ENCODE peak calls at places on chromosome 21, in ten cellular contexts. T, A, W, C, H, Y, Q, S, P and O are unnamed samples.

GRCh38 chr21:41411449-41412089 is 14.5 kb upstream of the MX1 start:
- DNase-seq in P (peak), T (no peak), H (no peak), Y (no peak), C (no peak), W (no peak), S (no peak), A (no peak), Q (no peak), O (no peak)

GRCh38 chr21:28215214-28215954 is 777.3 kb downstream of the LTN1 start:
- DNase-seq in A (no peak), C (no peak), H (no peak), P (no peak), S (no peak), Q (no peak), T (no peak), Y (no peak), W (no peak), O (no peak)

GRCh38 chr21:18602711-18603110 is 199.1 kb upstream of the TMPRSS15 start:
- DNase-seq in H (no peak), S (no peak), A (no peak), P (no peak), Y (no peak), Q (no peak), W (no peak), T (no peak), C (no peak), O (no peak)

GRCh38 chr21:14677023-14677422 is 130.9 kb upstream of the SAMSN1 start:
- DNase-seq in S (no peak), Y (no peak), A (no peak), T (no peak), C (no peak), P (no peak), W (no peak), H (no peak), Q (no peak), O (no peak)

GRCh38 chr21:21163904-21164303 is 165.7 kb downstream of the NCAM2 start:
- DNase-seq in A (peak), P (no peak), T (peak), Y (no peak), W (peak), S (peak), C (peak), H (peak), Q (peak), O (peak)

GRCh38 chr21:25385912-25386474 is 221.3 kb downstream of the MRPL39 start:
- DNase-seq in T (peak), A (no peak), W (no peak), Y (no peak), Q (no peak), P (no peak), C (peak), H (peak), S (peak), O (peak)

GRCh38 chr21:37380349-37381323 is 14.1 kb downstream of the DYRK1A start:
- DNase-seq in W (no peak), C (no peak), S (no peak), H (no peak), P (no peak), Y (no peak), T (no peak), A (no peak), Q (no peak), O (peak)

GRCh38 chr21:25887166-25887565 is 152.4 kb downstream of the GABPA start:
- DNase-seq in T (no peak), H (no peak), Y (no peak), S (no peak), C (no peak), Q (no peak), A (no peak), W (no peak), P (no peak), O (no peak)

GRCh38 chr21:33490991-33491372 is 534 bp downstream of the DNAJC28 start:
- DNase-seq in W (no peak), H (no peak), A (no peak), P (no peak), Y (no peak), Q (no peak), T (no peak), S (no peak), C (no peak), O (no peak)

GRCh38 chr21:18117116-18117515 is 127.5 kb upstream of the CHODL start:
- DNase-seq in H (no peak), P (no peak), Y (no peak), S (no peak), C (no peak), W (no peak), A (no peak), T (no peak), Q (no peak), O (no peak)

GRCh38 chr21:14319805-14320204 is 63.1 kb downstream of the HSPA13 start:
- DNase-seq in W (no peak), T (no peak), A (no peak), S (no peak), Q (no peak), H (no peak), P (no peak), Y (no peak), C (no peak), O (no peak)

GRCh38 chr21:38963006-38963405 is 157.3 kb downstream of the ETS2 start:
- DNase-seq in W (no peak), P (no peak), T (no peak), S (no peak), Q (no peak), C (no peak), A (no peak), Y (no peak), H (no peak), O (no peak)

GRCh38 chr21:28805885-28806284 is 186.8 kb downstream of the LTN1 start:
- DNase-seq in W (no peak), Y (no peak), A (no peak), C (no peak), P (no peak), H (no peak), T (no peak), S (no peak), Q (no peak), O (no peak)

GRCh38 chr21:45551816-45552695 is 9.8 kb upstream of the SLC19A1 start:
- DNase-seq in S (no peak), H (no peak), Q (no peak), A (no peak), T (no peak), Y (no peak), W (no peak), P (peak), C (no peak), O (no peak)

GRCh38 chr21:34355570-34355969 is 8.2 kb upstream of the KCNE2 start:
- DNase-seq in Y (no peak), A (no peak), T (no peak), S (no peak), W (no peak), Q (no peak), H (no peak), C (no peak), P (no peak), O (no peak)

GRCh38 chr21:24693779-24694178 is 913.5 kb downstream of the MRPL39 start:
- DNase-seq in P (no peak), Q (no peak), Y (no peak), A (no peak), S (no peak), W (no peak), C (no peak), H (no peak), T (no peak), O (no peak)

GRCh38 chr21:44712203-44713028 is 1.0 kb upstream of the TSPEAR start:
- DNase-seq in P (no peak), W (no peak), A (no peak), S (no peak), H (no peak), T (no peak), Q (no peak), Y (no peak), C (no peak), O (no peak)

GRCh38 chr21:38293765-38294164 is 37.0 kb downstream of the KCNJ15 start:
- DNase-seq in T (no peak), Q (no peak), S (no peak), H (no peak), P (no peak), W (no peak), C (peak), A (no peak), Y (no peak), O (no peak)

GRCh38 chr21:24197956-24198355 is 1409.3 kb downstream of the MRPL39 start:
- DNase-seq in S (no peak), Y (no peak), Q (no peak), W (no peak), A (no peak), P (no peak), H (no peak), C (no peak), T (no peak), O (no peak)

GRCh38 chr21:27079807-27080206 is 112.9 kb upstream of the ADAMTS5 start:
- DNase-seq in W (no peak), A (no peak), Q (no peak), Y (no peak), C (no peak), P (no peak), T (no peak), S (no peak), H (no peak), O (no peak)

GRCh38 chr21:32182449-32182848 is 96.4 kb downstream of the MIS18A start:
- DNase-seq in W (no peak), H (no peak), P (no peak), S (no peak), C (no peak), Q (no peak), Y (no peak), T (no peak), A (no peak), O (no peak)

GRCh38 chr21:46063227-46063626 is 34.7 kb upstream of the COL6A2 start:
- DNase-seq in T (no peak), H (no peak), S (no peak), Q (no peak), Y (no peak), A (no peak), W (no peak), P (no peak), C (no peak), O (no peak)

GRCh38 chr21:27035791-27036190 is 68.9 kb upstream of the ADAMTS5 start:
- DNase-seq in Y (no peak), P (no peak), Q (no peak), A (no peak), T (no peak), C (no peak), W (no peak), S (no peak), H (no peak), O (peak)

GRCh38 chr21:41651830-41652229 is 115.0 kb downstream of the RIPK4 start:
- DNase-seq in A (no peak), H (no peak), W (no peak), S (no peak), Y (no peak), T (no peak), P (peak), C (peak), Q (no peak), O (no peak)

GRCh38 chr21:40155563-40155962 is 288.3 kb downstream of the PCP4 start:
- DNase-seq in H (no peak), Q (no peak), W (no peak), A (no peak), C (no peak), Y (no peak), T (no peak), P (no peak), S (no peak), O (no peak)

GRCh38 chr21:37272897-37273296 is 5.8 kb upstream of the VPS26C start:
- DNase-seq in P (no peak), W (no peak), Y (no peak), S (no peak), A (no peak), Q (no peak), H (no peak), C (no peak), T (no peak), O (no peak)

GRCh38 chr21:28776251-28776650 is 216.4 kb downstream of the LTN1 start:
- DNase-seq in T (no peak), H (no peak), C (peak), A (no peak), Y (no peak), P (no peak), W (no peak), Q (no peak), S (no peak), O (no peak)

GRCh38 chr21:18000961-18001522 is 181.9 kb upstream of the C21orf91 start:
- DNase-seq in H (no peak), C (no peak), A (no peak), Y (no peak), S (no peak), T (no peak), Q (no peak), W (no peak), P (no peak), O (no peak)

GRCh38 chr21:44299085-44299457 is 782 bp upstream of the PFKL start:
- DNase-seq in W (no peak), S (no peak), P (no peak), C (no peak), A (no peak), Q (no peak), Y (no peak), H (no peak), T (no peak), O (no peak)

GRCh38 chr21:41555053-41555452 is 47.1 kb upstream of the TMPRSS2 start:
- DNase-seq in A (no peak), H (no peak), W (no peak), T (no peak), S (no peak), P (no peak), Y (no peak), C (no peak), Q (no peak), O (no peak)

GRCh38 chr21:28272272-28272992 is 720.2 kb downstream of the LTN1 start:
- DNase-seq in Y (no peak), T (no peak), Q (no peak), H (no peak), W (no peak), A (no peak), C (no peak), S (no peak), P (no peak), O (no peak)

GRCh38 chr21:17003763-17004373 is 509.0 kb upstream of the CXADR start:
- DNase-seq in A (no peak), H (no peak), C (no peak), T (no peak), Q (no peak), Y (no peak), S (no peak), W (no peak), P (no peak), O (no peak)

GRCh38 chr21:46355161-46356004 is 31.4 kb downstream of the PCNT start:
- DNase-seq in A (no peak), S (no peak), C (no peak), Q (no peak), W (no peak), Y (no peak), P (no peak), T (no peak), H (no peak), O (no peak)

GRCh38 chr21:46425061-46425460 is 33.6 kb upstream of the DIP2A start:
- DNase-seq in T (no peak), P (no peak), W (no peak), H (no peak), S (no peak), C (no peak), A (no peak), Q (no peak), Y (no peak), O (no peak)

GRCh38 chr21:34630536-34631143 is 15.7 kb upstream of the RCAN1 start:
- DNase-seq in W (peak), Q (no peak), A (no peak), H (peak), C (peak), T (no peak), S (peak), Y (no peak), P (no peak), O (peak)

GRCh38 chr21:33078907-33079582 is 9.1 kb downstream of the OLIG1 start:
- DNase-seq in A (no peak), S (no peak), Y (peak), Q (no peak), C (peak), W (peak), H (no peak), P (no peak), T (no peak), O (no peak)

GRCh38 chr21:45543371-45543709 is 1.1 kb upstream of the SLC19A1 start:
- DNase-seq in C (no peak), H (no peak), W (no peak), Y (no peak), S (no peak), T (no peak), Q (no peak), P (no peak), A (no peak), O (no peak)